ENCODE peak calls at places on chromosomes 11 and 22, in ten cellular contexts. One of them, this sample, is unnamed.

GRCh38 chr11:58058276-58059010 is 27.7 kb downstream of the OR6Q1 start:
- DNase-seq in prostate gland: no peak
- DNase-seq in sigmoid colon: no peak
- DNase-seq in HCT116: no peak
- DNase-seq in cardiac muscle cell: no peak
- DNase-seq in tibial nerve: no peak
- DNase-seq in colonic mucosa: peak; percentile 62
- DNase-seq in left ventricle myocardium inferior: no peak
- DNase-seq in thyroid gland: peak; percentile 13
- DNase-seq in stomach: peak; percentile 50
- DNase-seq in this sample: no peak

GRCh38 chr11:127994736-127995135 is 592.6 kb downstream of the ETS1 start:
- DNase-seq in prostate gland: no peak
- DNase-seq in sigmoid colon: no peak
- DNase-seq in HCT116: no peak
- DNase-seq in cardiac muscle cell: peak; percentile 46
- DNase-seq in tibial nerve: no peak
- DNase-seq in colonic mucosa: no peak
- DNase-seq in left ventricle myocardium inferior: no peak
- DNase-seq in thyroid gland: no peak
- DNase-seq in stomach: no peak
- DNase-seq in this sample: peak; percentile 75

GRCh38 chr11:27039873-27040272 is 742 bp upstream of the BBOX1 start:
- DNase-seq in prostate gland: no peak
- DNase-seq in sigmoid colon: no peak
- DNase-seq in HCT116: no peak
- DNase-seq in cardiac muscle cell: no peak
- DNase-seq in tibial nerve: no peak
- DNase-seq in colonic mucosa: no peak
- DNase-seq in left ventricle myocardium inferior: no peak
- DNase-seq in thyroid gland: no peak
- DNase-seq in stomach: no peak
- DNase-seq in this sample: no peak

GRCh38 chr11:88555018-88555828 is 217.7 kb upstream of the CTSC start:
- DNase-seq in prostate gland: peak; percentile 5
- DNase-seq in sigmoid colon: no peak
- DNase-seq in HCT116: peak; percentile 95
- DNase-seq in cardiac muscle cell: peak; percentile 99
- DNase-seq in tibial nerve: peak; percentile 17
- DNase-seq in colonic mucosa: no peak
- DNase-seq in left ventricle myocardium inferior: no peak
- DNase-seq in thyroid gland: no peak
- DNase-seq in stomach: no peak
- DNase-seq in this sample: peak; percentile 98

GRCh38 chr11:122775675-122776271 is 62.5 kb upstream of the CRTAM start:
- DNase-seq in prostate gland: no peak
- DNase-seq in sigmoid colon: no peak
- DNase-seq in HCT116: no peak
- DNase-seq in cardiac muscle cell: no peak
- DNase-seq in tibial nerve: no peak
- DNase-seq in colonic mucosa: no peak
- DNase-seq in left ventricle myocardium inferior: no peak
- DNase-seq in thyroid gland: no peak
- DNase-seq in stomach: no peak
- DNase-seq in this sample: no peak

GRCh38 chr11:75369846-75370245 is 18.4 kb upstream of the ARRB1 start:
- DNase-seq in prostate gland: no peak
- DNase-seq in sigmoid colon: no peak
- DNase-seq in HCT116: no peak
- DNase-seq in cardiac muscle cell: no peak
- DNase-seq in tibial nerve: no peak
- DNase-seq in colonic mucosa: no peak
- DNase-seq in left ventricle myocardium inferior: no peak
- DNase-seq in thyroid gland: no peak
- DNase-seq in stomach: peak; percentile 58
- DNase-seq in this sample: no peak

GRCh38 chr11:12817681-12818332 is 143.6 kb downstream of the TEAD1 start:
- DNase-seq in prostate gland: no peak
- DNase-seq in sigmoid colon: no peak
- DNase-seq in HCT116: no peak
- DNase-seq in cardiac muscle cell: no peak
- DNase-seq in tibial nerve: no peak
- DNase-seq in colonic mucosa: no peak
- DNase-seq in left ventricle myocardium inferior: no peak
- DNase-seq in thyroid gland: no peak
- DNase-seq in stomach: no peak
- DNase-seq in this sample: no peak

GRCh38 chr11:12246169-12246568 is 131.2 kb upstream of the PARVA start:
- DNase-seq in prostate gland: no peak
- DNase-seq in sigmoid colon: no peak
- DNase-seq in HCT116: no peak
- DNase-seq in cardiac muscle cell: no peak
- DNase-seq in tibial nerve: no peak
- DNase-seq in colonic mucosa: no peak
- DNase-seq in left ventricle myocardium inferior: no peak
- DNase-seq in thyroid gland: no peak
- DNase-seq in stomach: no peak
- DNase-seq in this sample: no peak

GRCh38 chr11:70799386-70799785 is 401.1 kb downstream of the CTTN start:
- DNase-seq in prostate gland: no peak
- DNase-seq in sigmoid colon: no peak
- DNase-seq in HCT116: no peak
- DNase-seq in cardiac muscle cell: peak; percentile 17
- DNase-seq in tibial nerve: no peak
- DNase-seq in colonic mucosa: no peak
- DNase-seq in left ventricle myocardium inferior: no peak
- DNase-seq in thyroid gland: no peak
- DNase-seq in stomach: no peak
- DNase-seq in this sample: no peak

GRCh38 chr11:73149105-73149504 is 7.0 kb upstream of the FCHSD2 start:
- DNase-seq in prostate gland: no peak
- DNase-seq in sigmoid colon: peak; percentile 36
- DNase-seq in HCT116: no peak
- DNase-seq in cardiac muscle cell: no peak
- DNase-seq in tibial nerve: no peak
- DNase-seq in colonic mucosa: no peak
- DNase-seq in left ventricle myocardium inferior: no peak
- DNase-seq in thyroid gland: no peak
- DNase-seq in stomach: no peak
- DNase-seq in this sample: no peak

GRCh38 chr11:10605941-10606381 is 37.5 kb upstream of the LYVE1 start:
- DNase-seq in prostate gland: no peak
- DNase-seq in sigmoid colon: peak; percentile 83
- DNase-seq in HCT116: no peak
- DNase-seq in cardiac muscle cell: peak; percentile 87
- DNase-seq in tibial nerve: no peak
- DNase-seq in colonic mucosa: peak; percentile 34
- DNase-seq in left ventricle myocardium inferior: peak; percentile 65
- DNase-seq in thyroid gland: peak; percentile 21
- DNase-seq in stomach: peak; percentile 46
- DNase-seq in this sample: no peak

GRCh38 chr22:43047605-43048004 is 32.7 kb upstream of the PACSIN2 start:
- DNase-seq in prostate gland: no peak
- DNase-seq in sigmoid colon: no peak
- DNase-seq in HCT116: no peak
- DNase-seq in cardiac muscle cell: no peak
- DNase-seq in tibial nerve: no peak
- DNase-seq in colonic mucosa: no peak
- DNase-seq in left ventricle myocardium inferior: no peak
- DNase-seq in thyroid gland: no peak
- DNase-seq in stomach: no peak
- DNase-seq in this sample: no peak

GRCh38 chr22:43057641-43058040 is 31.6 kb downstream of the TTLL1 start:
- DNase-seq in prostate gland: no peak
- DNase-seq in sigmoid colon: no peak
- DNase-seq in HCT116: no peak
- DNase-seq in cardiac muscle cell: no peak
- DNase-seq in tibial nerve: no peak
- DNase-seq in colonic mucosa: no peak
- DNase-seq in left ventricle myocardium inferior: no peak
- DNase-seq in thyroid gland: no peak
- DNase-seq in stomach: no peak
- DNase-seq in this sample: no peak

GRCh38 chr22:43050995-43051394 is 36.0 kb upstream of the PACSIN2 start:
- DNase-seq in prostate gland: no peak
- DNase-seq in sigmoid colon: no peak
- DNase-seq in HCT116: no peak
- DNase-seq in cardiac muscle cell: no peak
- DNase-seq in tibial nerve: no peak
- DNase-seq in colonic mucosa: no peak
- DNase-seq in left ventricle myocardium inferior: no peak
- DNase-seq in thyroid gland: no peak
- DNase-seq in stomach: no peak
- DNase-seq in this sample: no peak

DNA sequence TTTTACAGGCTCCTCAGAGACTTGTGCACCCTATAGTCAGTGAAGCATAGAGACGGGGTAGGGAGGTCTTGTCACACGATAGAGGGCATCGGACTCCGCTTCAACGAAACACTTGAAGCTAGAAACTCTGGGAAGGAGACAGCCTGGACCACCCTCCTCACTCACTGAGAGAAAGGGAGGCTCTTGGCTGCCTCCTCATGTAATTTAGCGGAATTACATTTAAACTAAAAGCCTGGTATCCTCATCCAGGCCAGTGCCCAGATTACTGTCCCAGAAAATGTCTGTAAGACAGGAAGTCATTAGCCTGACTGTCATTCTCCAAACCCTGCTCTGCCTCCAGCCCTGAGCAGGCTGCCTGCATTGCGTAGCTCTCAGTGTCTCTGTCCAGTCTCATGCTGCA is 36.0 kb downstream of the TTLL1 start:
- DNase-seq in prostate gland: no peak
- DNase-seq in sigmoid colon: no peak
- DNase-seq in HCT116: no peak
- DNase-seq in cardiac muscle cell: no peak
- DNase-seq in tibial nerve: no peak
- DNase-seq in colonic mucosa: no peak
- DNase-seq in left ventricle myocardium inferior: no peak
- DNase-seq in thyroid gland: no peak
- DNase-seq in stomach: no peak
- DNase-seq in this sample: no peak
- TF ChIP-seq CTCF in prostate gland: no peak
- TF ChIP-seq CTCF in sigmoid colon: no peak
- TF ChIP-seq CTCF in HCT116: peak; percentile 49
- TF ChIP-seq CTCF in cardiac muscle cell: peak; percentile 17
- TF ChIP-seq CTCF in tibial nerve: no peak
- TF ChIP-seq CTCF in colonic mucosa: no peak
- TF ChIP-seq CTCF in left ventricle myocardium inferior: no peak
- TF ChIP-seq CTCF in thyroid gland: no peak
- TF ChIP-seq CTCF in stomach: no peak
- TF ChIP-seq CTCF in this sample: peak; percentile 51

DNA sequence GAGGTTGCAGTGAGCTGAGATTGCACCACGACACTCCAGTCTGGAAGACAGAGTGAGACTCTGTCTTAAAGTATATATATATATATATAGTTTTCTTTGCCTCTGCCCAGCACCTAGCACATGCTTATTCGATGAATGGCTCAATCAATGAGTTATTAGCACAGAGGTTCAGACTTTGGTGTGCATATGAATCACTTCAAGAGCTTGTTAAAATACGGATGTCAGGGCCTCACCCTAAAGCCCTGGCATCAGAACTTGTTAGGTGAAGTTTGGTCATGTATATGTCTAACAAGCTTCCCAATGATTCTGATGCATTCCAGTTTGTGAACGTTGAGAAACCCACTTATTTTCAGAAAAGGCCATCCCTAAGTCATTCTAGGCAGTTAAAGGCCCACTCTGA is 21.8 kb upstream of the TMEM86A start:
- DNase-seq in prostate gland: no peak
- DNase-seq in sigmoid colon: no peak
- DNase-seq in HCT116: no peak
- DNase-seq in cardiac muscle cell: no peak
- DNase-seq in tibial nerve: no peak
- DNase-seq in colonic mucosa: no peak
- DNase-seq in left ventricle myocardium inferior: no peak
- DNase-seq in thyroid gland: no peak
- DNase-seq in stomach: no peak
- DNase-seq in this sample: peak; percentile 96
- H3K27ac ChIP-seq in prostate gland: no peak overlapping the region
- H3K27ac ChIP-seq in sigmoid colon: no peak overlapping the region
- H3K27ac ChIP-seq in HCT116: no peak overlapping the region
- H3K27ac ChIP-seq in cardiac muscle cell: no peak overlapping the region
- H3K27ac ChIP-seq in tibial nerve: no peak overlapping the region
- H3K27ac ChIP-seq in colonic mucosa: no peak overlapping the region
- H3K27ac ChIP-seq in left ventricle myocardium inferior: no peak overlapping the region
- H3K27ac ChIP-seq in thyroid gland: no peak overlapping the region
- H3K27ac ChIP-seq in stomach: no peak overlapping the region
- H3K27ac ChIP-seq in this sample: peak overlapping the region; percentile 12

DNA sequence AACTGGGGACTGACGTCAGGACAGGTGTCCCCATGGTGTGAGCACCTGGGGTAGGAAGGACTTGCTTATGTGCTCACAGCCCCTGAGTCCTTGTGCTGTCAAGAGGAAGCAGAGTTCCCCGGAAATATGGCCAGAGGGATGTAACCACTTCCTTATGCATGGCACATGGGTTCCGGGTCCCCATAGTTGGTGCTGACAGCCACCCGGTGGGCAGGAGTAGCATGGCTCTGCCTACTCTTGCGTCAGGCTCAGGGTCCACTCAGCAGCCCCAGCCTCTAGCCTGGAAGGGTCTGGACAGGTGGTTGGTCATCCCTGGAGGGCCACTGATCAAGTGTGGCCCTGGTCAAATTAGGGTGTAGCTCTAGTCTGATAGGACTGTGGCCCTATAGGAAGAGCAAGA is 42.8 kb upstream of the CCND1 start:
- DNase-seq in prostate gland: no peak
- DNase-seq in sigmoid colon: no peak
- DNase-seq in HCT116: no peak
- DNase-seq in cardiac muscle cell: no peak
- DNase-seq in tibial nerve: no peak
- DNase-seq in colonic mucosa: no peak
- DNase-seq in left ventricle myocardium inferior: no peak
- DNase-seq in thyroid gland: no peak
- DNase-seq in stomach: no peak
- DNase-seq in this sample: no peak
- TF ChIP-seq CTCF in prostate gland: no peak
- TF ChIP-seq CTCF in sigmoid colon: no peak
- TF ChIP-seq CTCF in HCT116: peak; percentile 26
- TF ChIP-seq CTCF in cardiac muscle cell: peak; percentile 8
- TF ChIP-seq CTCF in tibial nerve: no peak
- TF ChIP-seq CTCF in colonic mucosa: no peak
- TF ChIP-seq CTCF in left ventricle myocardium inferior: peak; percentile 35
- TF ChIP-seq CTCF in thyroid gland: no peak
- TF ChIP-seq CTCF in stomach: no peak
- TF ChIP-seq CTCF in this sample: peak; percentile 29

GRCh38 chr22:36912694-36913430 is 566 bp upstream of the CSF2RB start:
- DNase-seq in prostate gland: no peak
- DNase-seq in sigmoid colon: peak; percentile 59
- DNase-seq in HCT116: no peak
- DNase-seq in cardiac muscle cell: no peak
- DNase-seq in tibial nerve: no peak
- DNase-seq in colonic mucosa: no peak
- DNase-seq in left ventricle myocardium inferior: no peak
- DNase-seq in thyroid gland: no peak
- DNase-seq in stomach: no peak
- DNase-seq in this sample: no peak
- H3K27ac ChIP-seq in prostate gland: no peak overlapping the region
- H3K27ac ChIP-seq in sigmoid colon: no peak overlapping the region
- H3K27ac ChIP-seq in HCT116: no peak overlapping the region
- H3K27ac ChIP-seq in cardiac muscle cell: no peak overlapping the region
- H3K27ac ChIP-seq in tibial nerve: peak overlapping the region; percentile 54
- H3K27ac ChIP-seq in colonic mucosa: peak overlapping the region; percentile 33
- H3K27ac ChIP-seq in left ventricle myocardium inferior: peak overlapping the region; percentile 48
- H3K27ac ChIP-seq in thyroid gland: no peak overlapping the region
- H3K27ac ChIP-seq in stomach: peak overlapping the region; percentile 54
- H3K27ac ChIP-seq in this sample: no peak overlapping the region